ENCODE peak calls at places on chromosomes 2 and 18, in four cellular contexts. T is lower lobe of right lung, B is GM23338, D is colonic mucosa. Z is an unnamed sample.
A peak's percentile ranks its signal among the peaks of the same experiment; 100 is the strongest.

GRCh38 chr2:112463256-112463655 is 18.7 kb upstream of the TTL start:
- DNase-seq in T (no peak), B (no peak), D (no peak), Z (no peak)

GRCh38 chr2:234569776-234570430 is 73.0 kb upstream of the ARL4C start:
- DNase-seq in T (no peak), B (no peak), D (no peak), Z (no peak)

GRCh38 chr2:40348665-40349064 is 103.2 kb downstream of the SLC8A1 start:
- DNase-seq in T (no peak), B (no peak), D (no peak), Z (peak; percentile 84)

GRCh38 chr2:237299897-237300296 is 114.1 kb downstream of the COL6A3 start:
- DNase-seq in T (no peak), B (no peak), D (no peak), Z (peak; percentile 94)

GRCh38 chr18:59446012-59446411 is 86.9 kb upstream of the LMAN1 start:
- DNase-seq in T (no peak), B (peak; percentile 62), D (no peak), Z (peak; percentile 44)

GRCh38 chr2:182647499-182647787 is 68.6 kb upstream of the DNAJC10 start:
- DNase-seq in T (no peak), B (no peak), D (no peak), Z (no peak)

GRCh38 chr2:46471002-46471583 is 8.3 kb upstream of the TMEM247 start:
- DNase-seq in T (no peak), B (no peak), D (no peak), Z (no peak)

GRCh38 chr18:8373486-8373885 is 235.8 kb upstream of the RAB12 start:
- DNase-seq in T (no peak), B (no peak), D (no peak), Z (no peak)

GRCh38 chr18:67597759-67598158 is 81.2 kb upstream of the DSEL start:
- DNase-seq in T (no peak), B (no peak), D (no peak), Z (no peak)

DNA sequence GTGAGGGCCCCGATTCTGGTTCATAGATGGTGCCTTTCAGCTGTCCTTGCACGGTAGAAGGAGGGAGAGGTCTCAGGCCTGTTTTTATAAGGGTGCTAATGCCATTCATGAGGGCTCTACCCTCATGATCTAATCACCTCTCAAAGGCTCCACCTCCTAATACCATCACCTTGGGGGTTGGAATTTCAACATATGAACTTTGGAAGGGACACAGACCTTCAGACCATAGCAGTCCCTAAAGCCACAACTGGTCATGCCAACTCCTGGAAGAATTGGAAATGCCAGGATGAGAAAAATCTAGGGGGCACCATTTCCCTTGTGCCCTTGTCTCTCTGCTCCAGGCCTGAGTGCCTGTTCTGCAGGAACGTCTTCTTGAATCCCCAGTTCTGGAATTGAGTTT is 124.8 kb upstream of the DAPL1 start:
- DNase-seq in T (no peak), B (no peak), D (no peak), Z (no peak)
- H3K36me3 ChIP-seq in T (peaks cover 70% of the 10 kb centered on the region), B (peaks cover 26% of the 10 kb centered on the region), D (no peaks in the 10 kb centered on the region), Z (peaks cover 22% of the 10 kb centered on the region)

DNA sequence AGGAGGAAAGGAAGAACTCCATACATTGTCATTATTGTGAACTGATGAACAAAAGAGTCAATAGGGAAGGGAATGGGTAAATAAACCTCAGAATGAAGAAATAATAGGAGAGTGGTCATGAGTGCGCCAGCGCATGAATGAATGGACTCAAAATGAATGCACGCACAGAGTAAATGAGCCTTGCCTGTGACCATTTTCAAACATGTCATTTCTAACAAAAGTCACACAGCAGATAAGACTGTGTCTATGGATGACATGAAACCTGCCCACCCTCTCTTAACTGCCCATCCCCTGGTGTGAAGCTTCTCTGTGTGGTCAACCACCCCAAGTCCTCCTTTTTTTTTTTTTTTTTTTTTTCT is 121.1 kb upstream of the TEX51 start:
- DNase-seq in T (no peak), B (no peak), D (no peak), Z (no peak)
- TF ChIP-seq CTCF in T (no peak), B (no peak), D (no peak), Z (no peak)

GRCh38 chr2:136254681-136255080 is 136.7 kb upstream of the CXCR4 start:
- DNase-seq in T (no peak), B (no peak), D (no peak), Z (no peak)
- H3K27ac ChIP-seq in T (no peak overlapping the region), B (no peak overlapping the region), D (no peak overlapping the region), Z (no peak overlapping the region)

DNA sequence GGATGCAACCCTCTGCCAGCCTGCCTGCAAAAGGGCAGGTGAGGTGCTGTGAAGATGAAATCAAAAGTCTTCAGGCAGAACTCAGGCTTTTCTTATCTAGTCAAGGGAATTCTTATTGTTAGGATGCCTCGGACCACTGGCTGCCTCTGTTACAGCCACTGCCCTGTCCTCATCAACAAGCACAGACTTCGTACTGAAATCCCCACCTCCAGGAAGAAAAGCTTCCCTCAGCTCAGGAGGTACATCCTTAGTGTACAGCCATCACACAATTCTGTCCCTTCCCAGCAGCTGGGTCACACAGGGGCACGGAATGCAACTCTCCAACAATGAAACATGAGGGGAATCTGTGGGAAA is 10.1 kb upstream of the RNU4ATAC start:
- DNase-seq in T (no peak), B (no peak), D (no peak), Z (no peak)
- H3K36me3 ChIP-seq in T (peaks cover 71% of the 10 kb centered on the region), B (peaks cover 3% of the 10 kb centered on the region), D (no peaks in the 10 kb centered on the region), Z (peaks cover 10% of the 10 kb centered on the region)

GRCh38 chr2:42721898-42722297 is 42.0 kb downstream of the OXER1 start:
- DNase-seq in T (no peak), B (no peak), D (no peak), Z (no peak)

GRCh38 chr2:42726680-42727079 is 37.3 kb downstream of the OXER1 start:
- DNase-seq in T (no peak), B (no peak), D (no peak), Z (no peak)

GRCh38 chr2:42722328-42723190 is 41.4 kb downstream of the OXER1 start:
- DNase-seq in T (peak; percentile 81), B (peak; percentile 58), D (peak; percentile 30), Z (peak; percentile 94)

GRCh38 chr2:42723465-42723864 is 40.5 kb downstream of the OXER1 start:
- DNase-seq in T (no peak), B (no peak), D (no peak), Z (no peak)

GRCh38 chr2:42725657-42726056 is 38.3 kb downstream of the OXER1 start:
- DNase-seq in T (peak; percentile 51), B (no peak), D (no peak), Z (no peak)
- TF ChIP-seq CTCF in T (no peak), B (no peak), D (no peak), Z (no peak)

GRCh38 chr2:86069091-86069685 is 36.5 kb downstream of the POLR1A start:
- DNase-seq in T (no peak), B (no peak), D (no peak), Z (no peak)
- H3K27ac ChIP-seq in T (no peak overlapping the region), B (no peak overlapping the region), D (no peak overlapping the region), Z (no peak overlapping the region)

DNA sequence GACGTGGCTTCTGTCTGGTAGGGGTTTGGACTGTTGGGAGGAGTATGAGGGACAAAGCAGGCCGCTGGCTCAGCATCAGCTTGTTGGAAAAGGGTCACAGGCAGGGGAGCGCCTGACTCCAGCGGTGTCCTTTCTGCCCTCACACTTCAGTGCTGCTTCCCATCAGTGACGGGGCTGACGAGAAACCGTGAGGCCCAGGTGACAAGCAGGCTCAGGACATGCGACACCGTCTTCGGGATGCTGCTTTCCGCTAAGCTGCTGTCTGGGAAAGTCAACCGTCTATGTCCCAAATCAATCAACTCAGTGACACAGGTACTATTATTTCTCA is 90.5 kb downstream of the USP40 start:
- DNase-seq in T (no peak), B (no peak), D (peak; percentile 6), Z (no peak)
- H3K36me3 ChIP-seq in T (peaks cover 50% of the 10 kb centered on the region), B (no peaks in the 10 kb centered on the region), D (no peaks in the 10 kb centered on the region), Z (peaks cover 2% of the 10 kb centered on the region)

DNA sequence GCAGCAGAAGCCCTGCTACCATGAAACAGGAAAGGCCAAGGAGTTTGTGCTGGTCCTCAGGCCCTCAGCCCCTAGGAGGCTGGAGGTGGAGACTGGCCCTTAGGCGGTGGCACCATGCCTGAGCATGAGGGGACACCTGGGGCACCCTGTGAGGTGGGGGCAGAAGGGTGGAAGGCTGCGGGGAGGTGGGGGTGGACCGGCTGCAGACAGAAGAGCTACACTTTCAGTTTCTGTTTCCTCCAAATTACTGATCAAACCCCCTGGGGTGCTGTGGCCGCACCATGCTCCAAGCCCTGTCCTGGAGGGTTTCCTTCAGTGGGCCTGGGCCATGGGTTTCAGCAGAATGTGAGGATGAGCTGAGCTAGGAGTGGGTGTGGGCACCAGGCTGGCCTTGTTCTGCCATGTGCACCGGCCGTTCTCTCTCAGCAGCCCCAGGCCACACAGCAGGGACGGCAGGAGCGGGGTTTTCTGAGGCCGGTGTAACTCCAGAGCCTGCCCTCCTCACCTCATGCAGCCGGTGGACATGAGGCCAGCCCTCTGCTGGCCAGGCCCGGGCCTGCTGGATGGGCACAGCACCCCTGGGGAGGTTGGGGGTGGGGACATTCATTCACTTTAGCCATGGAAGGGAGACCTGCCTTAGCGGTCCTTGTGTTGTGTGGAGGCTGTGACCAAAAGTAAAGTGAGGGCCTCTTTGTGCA is 51.5 kb downstream of the PLEKHB2 start:
- DNase-seq in T (no peak), B (no peak), D (no peak), Z (no peak)
- TF ChIP-seq CTCF in T (no peak), B (no peak), D (no peak), Z (peak; percentile 45)

GRCh38 chr2:170707821-170708795 is 7.0 kb upstream of the SP5 start:
- DNase-seq in T (no peak), B (peak; percentile 27), D (no peak), Z (no peak)
- H3K27ac ChIP-seq in T (no peak overlapping the region), B (no peak overlapping the region), D (no peak overlapping the region), Z (no peak overlapping the region)